ENCODE peak calls at places on chromosomes 6 and 20, in eight cellular contexts. J is cardiac muscle cell, F is IMR-90, A is mammary epithelial cell, O is pancreas, B is lower lobe of right lung, X is left ventricle myocardium inferior, C is upper lobe of right lung. U is an unnamed sample.

GRCh38 chr6:166626177-166627038 is 643 bp downstream of the RPS6KA2 start:
- DNase-seq in J (peak), F (peak), A (peak), O (no peak), B (peak), X (no peak), C (peak), U (no peak)

GRCh38 chr20:48788486-48789072 is 39.2 kb downstream of the PREX1 start:
- DNase-seq in J (no peak), F (no peak), A (no peak), O (no peak), B (no peak), X (no peak), C (no peak), U (no peak)

GRCh38 chr20:1225729-1226313 is at the start of gene RAD21L1:
- DNase-seq in J (peak), F (peak), A (peak), O (peak), B (peak), X (peak), C (peak), U (peak)

GRCh38 chr6:116118608-116119007 is 7.3 kb downstream of the COL10A1 start:
- DNase-seq in J (no peak), F (peak), A (peak), O (no peak), B (no peak), X (no peak), C (no peak), U (peak)

GRCh38 chr6:28981833-28982475 is 23.2 kb downstream of the ZNF311 start:
- DNase-seq in J (peak), F (peak), A (peak), O (peak), B (peak), X (peak), C (peak), U (peak)

GRCh38 chr20:33675127-33675954 is 1.1 kb upstream of the NECAB3 start:
- DNase-seq in J (no peak), F (no peak), A (no peak), O (no peak), B (no peak), X (no peak), C (no peak), U (no peak)

GRCh38 chr20:37096415-37097039 is 730 bp upstream of the RBL1 start:
- DNase-seq in J (no peak), F (no peak), A (no peak), O (no peak), B (no peak), X (no peak), C (no peak), U (no peak)

GRCh38 chr20:48186447-48186846 is 401.2 kb upstream of the SULF2 start:
- DNase-seq in J (no peak), F (peak), A (peak), O (no peak), B (no peak), X (no peak), C (no peak), U (peak)

GRCh38 chr6:156967852-156968251 is 190.7 kb downstream of the ARID1B start:
- DNase-seq in J (no peak), F (no peak), A (no peak), O (no peak), B (no peak), X (no peak), C (no peak), U (no peak)

GRCh38 chr6:127818149-127818548 is 82.7 kb downstream of the THEMIS start:
- DNase-seq in J (no peak), F (no peak), A (no peak), O (no peak), B (no peak), X (no peak), C (no peak), U (no peak)

GRCh38 chr6:38404900-38405556 is 234.7 kb downstream of the BTBD9 start:
- DNase-seq in J (no peak), F (peak), A (peak), O (no peak), B (no peak), X (no peak), C (no peak), U (no peak)

GRCh38 chr6:36202101-36202500 is 5.6 kb downstream of the BRPF3 start:
- DNase-seq in J (no peak), F (no peak), A (no peak), O (no peak), B (no peak), X (no peak), C (no peak), U (no peak)

GRCh38 chr6:151022492-151022891 is 157.0 kb downstream of the MTHFD1L start:
- DNase-seq in J (no peak), F (no peak), A (no peak), O (no peak), B (no peak), X (no peak), C (no peak), U (no peak)

GRCh38 chr6:105474234-105474633 is 71.4 kb upstream of the PREP start:
- DNase-seq in J (no peak), F (no peak), A (no peak), O (no peak), B (no peak), X (no peak), C (no peak), U (no peak)

GRCh38 chr20:1119524-1119923 is 1.1 kb downstream of the PSMF1 start:
- DNase-seq in J (no peak), F (no peak), A (no peak), O (no peak), B (no peak), X (no peak), C (no peak), U (no peak)

GRCh38 chr6:2127484-2127911 is 117.9 kb downstream of the GMDS start:
- DNase-seq in J (no peak), F (no peak), A (no peak), O (no peak), B (peak), X (peak), C (peak), U (no peak)

GRCh38 chr20:24584538-24585356 is 115.3 kb downstream of the SYNDIG1 start:
- DNase-seq in J (no peak), F (peak), A (peak), O (no peak), B (no peak), X (no peak), C (no peak), U (no peak)

GRCh38 chr6:24922854-24923253 is 12.9 kb downstream of the RIPOR2 start:
- DNase-seq in J (no peak), F (no peak), A (no peak), O (no peak), B (no peak), X (no peak), C (no peak), U (no peak)

GRCh38 chr20:61251529-61252393 is at the start of gene CDH4:
- DNase-seq in J (peak), F (no peak), A (peak), O (no peak), B (no peak), X (no peak), C (no peak), U (no peak)

GRCh38 chr6:20866038-20866437 is 331.8 kb downstream of the CDKAL1 start:
- DNase-seq in J (no peak), F (no peak), A (no peak), O (no peak), B (no peak), X (no peak), C (no peak), U (no peak)

GRCh38 chr6:134932535-134933470 is 17.1 kb downstream of the ALDH8A1 start:
- DNase-seq in J (no peak), F (no peak), A (no peak), O (no peak), B (no peak), X (no peak), C (no peak), U (no peak)

GRCh38 chr20:46056970-46057855 is 28.2 kb downstream of the SLC12A5 start:
- DNase-seq in J (peak), F (peak), A (peak), O (peak), B (peak), X (peak), C (no peak), U (no peak)

GRCh38 chr6:165616116-165616515 is 46.9 kb downstream of the PDE10A start:
- DNase-seq in J (no peak), F (peak), A (no peak), O (no peak), B (no peak), X (no peak), C (no peak), U (peak)

GRCh38 chr6:111722220-111722731 is 116.6 kb upstream of the TRAF3IP2 start:
- DNase-seq in J (no peak), F (peak), A (peak), O (no peak), B (no peak), X (no peak), C (no peak), U (peak)

GRCh38 chr6:111721677-111722219 is 116.1 kb upstream of the TRAF3IP2 start:
- DNase-seq in J (no peak), F (peak), A (no peak), O (no peak), B (no peak), X (no peak), C (no peak), U (peak)

GRCh38 chr6:111718990-111719389 is 113.3 kb upstream of the TRAF3IP2 start:
- DNase-seq in J (no peak), F (peak), A (no peak), O (no peak), B (no peak), X (no peak), C (no peak), U (no peak)

GRCh38 chr6:111723412-111723970 is 117.8 kb upstream of the TRAF3IP2 start:
- DNase-seq in J (no peak), F (no peak), A (no peak), O (no peak), B (no peak), X (no peak), C (no peak), U (no peak)

DNA sequence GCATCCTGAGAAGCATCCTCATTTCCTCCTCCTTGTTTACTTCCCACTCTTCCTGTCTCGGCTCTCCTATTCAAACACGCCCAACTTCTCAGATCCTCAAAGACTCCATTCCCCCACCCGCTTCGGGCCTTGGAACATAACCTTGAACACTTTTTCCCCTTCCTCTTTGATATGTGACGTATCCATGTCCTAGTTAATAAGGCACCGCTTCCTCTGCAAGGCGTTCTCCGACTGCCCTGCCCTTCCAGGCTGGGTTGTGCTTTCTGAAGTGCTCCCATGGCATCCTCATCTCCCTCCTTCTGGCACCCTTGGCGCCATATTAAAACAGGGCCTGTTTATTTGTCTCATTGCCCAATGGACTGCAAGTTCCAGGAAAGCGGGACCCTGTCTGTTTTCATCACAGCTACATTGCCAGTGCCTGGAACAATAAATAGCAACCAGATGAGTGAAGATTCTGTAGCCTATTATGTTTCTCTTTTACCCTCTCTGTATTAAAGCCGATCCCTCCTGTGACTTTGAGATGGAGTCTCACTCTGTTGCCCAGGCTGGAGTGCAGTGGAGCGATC is 115.3 kb upstream of the TRAF3IP2 start:
- DNase-seq in J (no peak), F (no peak), A (no peak), O (no peak), B (no peak), X (no peak), C (no peak), U (no peak)
- H3K27ac ChIP-seq in J (no peak), F (no peak), A (no peak), O (no peak), B (peak), X (peak), C (peak), U (no peak)

DNA sequence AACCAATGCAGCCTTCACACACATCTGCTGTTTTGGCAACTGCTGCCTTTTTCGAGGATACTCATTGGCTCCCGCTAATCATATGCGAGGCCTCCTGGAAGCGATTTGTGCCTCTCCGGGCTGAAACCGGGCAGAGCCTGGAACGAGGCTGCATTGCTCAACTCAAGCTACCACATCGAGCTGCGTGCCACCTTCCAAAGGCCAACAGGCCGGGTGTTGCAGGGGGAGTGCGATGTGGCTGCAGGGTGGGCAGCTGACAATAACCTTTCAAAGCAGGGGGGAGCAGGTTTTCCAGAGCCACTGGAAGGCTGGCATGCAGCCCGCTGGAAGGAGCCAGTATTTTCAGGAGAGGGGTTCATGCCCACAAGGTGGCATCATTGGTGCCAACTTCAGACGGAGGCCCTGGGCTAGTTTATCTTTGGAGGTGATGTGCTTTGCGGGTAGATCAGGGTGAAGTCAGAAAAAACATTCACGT is 122.6 kb upstream of the IFNGR1 start:
- DNase-seq in J (no peak), F (no peak), A (no peak), O (peak), B (peak), X (peak), C (no peak), U (no peak)
- TF ChIP-seq CTCF in J (peak), F (peak), A (peak), O (no peak), B (peak), X (peak), C (peak), U (peak)

GRCh38 chr20:57415791-57416190 is 24.6 kb downstream of the RBM38 start:
- DNase-seq in J (no peak), F (no peak), A (no peak), O (no peak), B (no peak), X (no peak), C (no peak), U (no peak)
- H3K27ac ChIP-seq in J (peak), F (no peak), A (no peak), O (no peak), B (no peak), X (no peak), C (no peak), U (no peak)

GRCh38 chr6:168778201-168778600 is 337.2 kb downstream of the SMOC2 start:
- DNase-seq in J (no peak), F (no peak), A (no peak), O (peak), B (no peak), X (peak), C (no peak), U (no peak)

GRCh38 chr6:168774381-168774780 is 333.4 kb downstream of the SMOC2 start:
- DNase-seq in J (no peak), F (no peak), A (no peak), O (no peak), B (no peak), X (no peak), C (no peak), U (peak)

GRCh38 chr6:168773788-168774187 is 332.8 kb downstream of the SMOC2 start:
- DNase-seq in J (no peak), F (no peak), A (no peak), O (no peak), B (no peak), X (no peak), C (no peak), U (no peak)
- TF ChIP-seq CTCF in J (no peak), F (no peak), A (no peak), O (no peak), B (no peak), X (no peak), C (no peak), U (no peak)

U was measured in brain microvascular endothelial cell.